ENCODE peak calls at places on chromosomes 12 and 14, in ten cellular contexts. X is right atrium auricular region, Q is left ventricle myocardium inferior, Y is right cardiac atrium, K is IMR-90, S is psoas muscle, I is heart right ventricle, D is prostate gland, A is tibial nerve, O is kidney. Z is an unnamed sample.

GRCh38 chr12:95553202-95553943 is 2.1 kb upstream of the USP44 start:
- DNase-seq in S (no peak), A (no peak), I (no peak), X (no peak), Y (no peak), K (no peak), Q (no peak), D (no peak), O (no peak), Z (no peak)

GRCh38 chr12:13171921-13172859 is 24.3 kb upstream of the EMP1 start:
- DNase-seq in K (no peak), Q (no peak), I (no peak), S (no peak), O (peak; percentile 95), D (peak; percentile 37), X (no peak), A (no peak), Y (peak; percentile 72), Z (no peak)

GRCh38 chr12:100857418-100857817 is 62.8 kb downstream of the ANO4 start:
- DNase-seq in K (no peak), Y (no peak), X (no peak), S (no peak), Q (no peak), O (no peak), I (no peak), A (no peak), D (no peak), Z (no peak)

GRCh38 chr14:55705651-55706340 is 125.8 kb downstream of the KTN1 start:
- DNase-seq in K (no peak), A (no peak), D (peak; percentile 65), Q (no peak), S (no peak), X (no peak), O (no peak), Y (no peak), I (no peak), Z (no peak)

GRCh38 chr12:108455706-108456105 is 59.4 kb upstream of the FICD start:
- DNase-seq in Y (no peak), A (no peak), D (no peak), O (no peak), X (no peak), I (no peak), S (no peak), Q (no peak), K (no peak), Z (no peak)

GRCh38 chr12:92290016-92290685 is 144.5 kb upstream of the BTG1 start:
- DNase-seq in I (no peak), K (peak; percentile 65), O (no peak), Q (no peak), S (no peak), X (no peak), A (no peak), D (no peak), Y (no peak), Z (no peak)

GRCh38 chr12:42039146-42039545 is 105.5 kb downstream of the GXYLT1 start:
- DNase-seq in D (no peak), Y (no peak), K (peak; percentile 43), O (no peak), Q (no peak), I (no peak), A (no peak), S (no peak), X (no peak), Z (no peak)

GRCh38 chr12:67483871-67484554 is 164.5 kb upstream of the DYRK2 start:
- DNase-seq in X (no peak), Q (no peak), K (no peak), O (no peak), I (no peak), D (no peak), A (no peak), Y (no peak), S (no peak), Z (no peak)

GRCh38 chr12:34605510-34605887 is 583.2 kb downstream of the ALG10 start:
- DNase-seq in D (no peak), S (no peak), I (no peak), X (no peak), K (no peak), O (peak; percentile 26), Q (no peak), A (no peak), Y (no peak), Z (no peak)
- H3K9me3 ChIP-seq in D (no peaks in the 10 kb centered on the region), S (no peaks in the 10 kb centered on the region), I (peaks cover 90% of the 10 kb centered on the region), X (peaks cover 25% of the 10 kb centered on the region), K (peaks cover 51% of the 10 kb centered on the region), O (no peaks in the 10 kb centered on the region), Q (peaks cover 93% of the 10 kb centered on the region), A (peaks cover 81% of the 10 kb centered on the region), Y (no peaks in the 10 kb centered on the region), Z (no peaks in the 10 kb centered on the region)

GRCh38 chr14:68564826-68565760 is 227.8 kb downstream of the ZFP36L1 start:
- DNase-seq in Q (no peak), X (no peak), I (no peak), D (no peak), O (no peak), A (no peak), Y (no peak), S (no peak), K (no peak), Z (no peak)
- H3K4me1 ChIP-seq in Q (peaks cover 71% of the 10 kb centered on the region), X (peaks cover 54% of the 10 kb centered on the region), I (peaks cover 78% of the 10 kb centered on the region), D (peaks cover 58% of the 10 kb centered on the region), O (peaks cover 21% of the 10 kb centered on the region), A (peaks cover 46% of the 10 kb centered on the region), Y (peaks cover 14% of the 10 kb centered on the region), S (peaks cover 25% of the 10 kb centered on the region), K (peaks cover 11% of the 10 kb centered on the region), Z (peaks cover 80% of the 10 kb centered on the region)

DNA sequence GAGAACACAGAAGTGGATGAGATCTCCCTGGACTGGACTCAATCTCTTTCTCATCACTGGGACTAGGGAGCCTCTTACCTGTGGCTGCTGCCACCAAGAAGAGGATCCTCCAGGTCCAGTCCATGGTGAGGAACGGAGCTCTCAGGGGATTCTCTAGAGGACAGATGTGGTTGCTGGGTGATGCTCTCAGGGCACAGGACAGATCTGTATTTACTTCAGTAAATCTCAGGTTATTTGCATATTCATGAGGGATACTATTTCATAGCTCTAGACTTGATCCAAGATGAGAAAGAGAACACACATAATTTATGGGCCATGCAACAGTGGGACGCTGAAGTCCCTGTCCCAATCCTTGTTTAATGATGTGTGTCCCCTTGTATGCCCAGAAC is 460.5 kb downstream of the TMEM121 start:
- DNase-seq in K (no peak), Y (no peak), D (no peak), S (no peak), A (no peak), I (no peak), O (no peak), X (no peak), Q (no peak), Z (no peak)
- H3K9me3 ChIP-seq in K (peaks cover 11% of the 10 kb centered on the region), Y (no peaks in the 10 kb centered on the region), D (no peaks in the 10 kb centered on the region), S (no peaks in the 10 kb centered on the region), A (no peaks in the 10 kb centered on the region), I (no peaks in the 10 kb centered on the region), O (no peaks in the 10 kb centered on the region), X (no peaks in the 10 kb centered on the region), Q (no peaks in the 10 kb centered on the region), Z (no peaks in the 10 kb centered on the region)

DNA sequence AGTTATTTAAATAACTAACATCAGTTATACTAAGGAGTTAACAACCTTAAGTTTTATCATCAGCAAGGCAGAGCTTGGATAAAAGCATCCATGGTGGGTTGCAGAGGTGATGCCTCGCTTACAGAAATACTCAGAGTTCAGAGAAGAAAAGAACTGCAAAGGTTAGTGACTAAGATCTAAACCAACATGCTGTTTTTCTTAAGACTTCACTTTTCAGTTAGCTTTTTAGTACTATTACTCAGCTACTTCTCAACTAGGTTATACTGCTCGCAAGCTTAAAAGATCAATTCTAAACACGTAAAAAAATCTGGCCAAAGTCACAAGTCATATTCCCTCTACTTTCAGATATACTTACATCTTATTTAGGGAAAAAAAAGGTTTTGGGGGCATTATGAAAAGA is 2.8 kb downstream of the PPP1CC start:
- DNase-seq in Q (no peak), O (no peak), D (no peak), A (no peak), Y (no peak), I (no peak), K (peak; percentile 35), X (no peak), S (no peak), Z (no peak)
- H3K4me1 ChIP-seq in Q (peaks cover 88% of the 10 kb centered on the region), O (peaks cover 12% of the 10 kb centered on the region), D (peaks cover 8% of the 10 kb centered on the region), A (peaks cover 11% of the 10 kb centered on the region), Y (peaks cover 11% of the 10 kb centered on the region), I (peaks cover 72% of the 10 kb centered on the region), K (peaks cover 14% of the 10 kb centered on the region), X (peaks cover 66% of the 10 kb centered on the region), S (peaks cover 62% of the 10 kb centered on the region), Z (peaks cover 35% of the 10 kb centered on the region)

GRCh38 chr12:37543131-37543965 is 773.2 kb upstream of the ALG10B start:
- DNase-seq in D (no peak), S (no peak), O (no peak), I (no peak), A (no peak), Y (no peak), Q (no peak), X (no peak), K (no peak), Z (no peak)
- H3K9me3 ChIP-seq in D (no peaks in the 10 kb centered on the region), S (no peaks in the 10 kb centered on the region), O (no peaks in the 10 kb centered on the region), I (peaks cover 72% of the 10 kb centered on the region), A (peaks cover 32% of the 10 kb centered on the region), Y (no peaks in the 10 kb centered on the region), Q (no peaks in the 10 kb centered on the region), X (no peaks in the 10 kb centered on the region), K (peaks cover 50% of the 10 kb centered on the region), Z (no peaks in the 10 kb centered on the region)

DNA sequence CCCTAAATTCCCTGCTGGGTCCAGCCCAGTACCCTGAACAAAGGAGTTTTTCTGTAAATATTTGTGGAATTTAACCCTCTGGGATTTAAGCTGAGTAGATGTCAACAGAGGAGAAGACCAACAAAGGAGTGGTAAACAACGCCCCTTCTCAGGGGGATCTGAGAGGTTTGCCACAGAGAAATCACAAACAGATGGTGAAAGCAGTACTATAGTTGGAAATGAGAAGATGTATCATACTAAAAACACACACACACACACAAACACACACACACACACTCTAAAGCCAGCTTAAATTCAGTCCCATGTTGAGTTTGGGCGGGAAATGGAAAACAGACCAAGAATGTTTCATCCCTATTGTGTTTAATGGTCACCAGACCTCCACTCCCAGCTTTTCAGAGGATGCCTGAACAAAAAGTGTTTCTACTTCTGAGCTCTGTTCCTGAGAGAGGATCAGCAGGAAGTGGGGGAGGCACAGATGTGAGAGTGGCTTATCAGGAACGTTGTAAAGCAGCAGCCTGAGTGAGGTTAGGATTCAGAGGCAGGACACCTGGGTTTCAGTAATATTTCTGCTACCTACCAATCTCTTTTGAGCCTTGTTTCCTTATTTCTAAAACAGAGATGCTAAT is 3.2 kb downstream of the BIN2 start:
- DNase-seq in K (peak; percentile 26), O (no peak), X (no peak), I (no peak), D (no peak), S (no peak), Y (no peak), Q (no peak), A (no peak), Z (no peak)
- H3K4me1 ChIP-seq in K (peaks cover 3% of the 10 kb centered on the region), O (no peaks in the 10 kb centered on the region), X (no peaks in the 10 kb centered on the region), I (no peaks in the 10 kb centered on the region), D (no peaks in the 10 kb centered on the region), S (no peaks in the 10 kb centered on the region), Y (no peaks in the 10 kb centered on the region), Q (no peaks in the 10 kb centered on the region), A (peaks cover 9% of the 10 kb centered on the region), Z (no peaks in the 10 kb centered on the region)

DNA sequence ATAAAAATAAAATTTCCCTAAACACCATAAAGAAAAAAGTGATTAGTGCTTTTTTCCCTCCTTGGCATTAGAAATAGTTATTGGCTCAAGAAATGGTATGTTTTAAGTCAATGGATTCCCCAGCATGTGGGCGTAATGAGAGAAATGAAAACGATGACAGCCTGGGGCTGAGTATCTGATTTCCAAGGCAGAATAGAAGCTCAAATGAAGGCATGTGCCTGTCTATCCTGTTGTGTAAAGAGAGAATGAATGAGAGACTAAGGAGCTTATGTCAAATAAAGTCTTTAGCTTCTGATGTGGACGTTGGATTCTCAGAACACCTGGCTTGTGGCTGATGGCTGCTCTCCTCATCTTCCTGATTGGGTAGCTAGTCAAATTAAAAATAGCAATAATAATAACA is 1408.4 kb upstream of the TMEM132C start:
- DNase-seq in D (no peak), Y (no peak), S (no peak), A (no peak), X (no peak), I (no peak), O (no peak), Q (no peak), K (no peak), Z (no peak)
- H3K9me3 ChIP-seq in D (no peaks in the 10 kb centered on the region), Y (no peaks in the 10 kb centered on the region), S (no peaks in the 10 kb centered on the region), A (no peaks in the 10 kb centered on the region), X (no peaks in the 10 kb centered on the region), I (no peaks in the 10 kb centered on the region), O (no peaks in the 10 kb centered on the region), Q (no peaks in the 10 kb centered on the region), K (peaks cover 7% of the 10 kb centered on the region), Z (no peaks in the 10 kb centered on the region)

Z was measured in heart left ventricle.